ENCODE peak calls at places on chromosomes 11 and 22, in nine cellular contexts. M, F, D, U, B, T, E, L and J are unnamed samples. For H3K4me1, the result is how much of the 10 kb centered on the place peaks cover.

GRCh38 chr11:130215531-130216220 is 56.1 kb downstream of the ST14 start:
- DNase-seq in U (no peak), B (no peak), T (peak), F (no peak), L (no peak), D (no peak), M (no peak), E (peak), J (no peak)

GRCh38 chr11:10181811-10182210 is 112.2 kb downstream of the SBF2 start:
- DNase-seq in T (no peak), B (peak), L (no peak), D (no peak), U (no peak), M (peak), F (no peak), E (no peak), J (no peak)

GRCh38 chr11:69862331-69862761 is 43.1 kb upstream of the FGF3 start:
- DNase-seq in B (no peak), E (no peak), T (no peak), F (no peak), L (peak), D (no peak), M (no peak), U (no peak), J (no peak)

GRCh38 chr22:41001722-41002122 is 50.5 kb downstream of the RBX1 start:
- DNase-seq in M (peak), L (no peak), U (no peak), E (no peak), F (no peak), B (no peak), T (no peak), D (no peak), J (no peak)

GRCh38 chr11:89327885-89328284 is 150.2 kb downstream of the TYR start:
- DNase-seq in U (no peak), D (no peak), E (no peak), F (no peak), L (no peak), T (no peak), B (no peak), M (no peak), J (no peak)

GRCh38 chr11:11946180-11946579 is 62.2 kb downstream of the DKK3 start:
- DNase-seq in D (no peak), B (no peak), F (no peak), L (no peak), U (no peak), M (no peak), E (no peak), T (no peak), J (no peak)

GRCh38 chr22:37565830-37566229 is 5.5 kb downstream of the CDC42EP1 start:
- DNase-seq in E (no peak), M (no peak), U (no peak), T (no peak), B (no peak), L (no peak), F (no peak), D (no peak), J (no peak)

GRCh38 chr11:15114501-15115475 is at the start of gene INSC:
- DNase-seq in D (no peak), B (no peak), U (peak), T (no peak), F (no peak), E (no peak), L (no peak), M (peak), J (no peak)

GRCh38 chr11:75826463-75827220 is 11.6 kb downstream of the UVRAG start:
- DNase-seq in F (no peak), U (no peak), M (peak), T (no peak), B (no peak), E (no peak), L (no peak), D (no peak), J (no peak)

GRCh38 chr11:130737866-130738431 is 178.3 kb downstream of the SNX19 start:
- DNase-seq in E (peak), F (no peak), B (no peak), L (no peak), T (peak), U (no peak), D (no peak), M (peak), J (no peak)

GRCh38 chr22:43013355-43014061 is 1.4 kb downstream of the PACSIN2 start:
- DNase-seq in E (no peak), B (peak), L (no peak), F (peak), U (peak), T (no peak), D (no peak), M (peak), J (no peak)

GRCh38 chr11:27622541-27623300 is 77.5 kb downstream of the BDNF start:
- DNase-seq in E (no peak), L (no peak), T (no peak), F (no peak), B (no peak), D (no peak), M (no peak), U (no peak), J (no peak)

GRCh38 chr11:2995893-2996554 is 3.9 kb upstream of the NAP1L4 start:
- DNase-seq in U (no peak), L (no peak), B (no peak), E (peak), T (no peak), D (no peak), F (no peak), M (no peak), J (no peak)

GRCh38 chr11:75445315-75445953 is 12.4 kb upstream of the KLHL35 start:
- DNase-seq in T (no peak), F (peak), U (peak), B (peak), L (peak), E (peak), M (peak), D (peak), J (peak)

GRCh38 chr11:124846058-124846719 is 19.0 kb upstream of the ROBO3 start:
- DNase-seq in T (no peak), M (no peak), U (peak), B (no peak), F (no peak), E (no peak), D (no peak), L (no peak), J (no peak)

GRCh38 chr11:75986966-75987365 is 172.0 kb downstream of the UVRAG start:
- DNase-seq in L (no peak), F (no peak), B (no peak), U (no peak), E (no peak), D (no peak), M (no peak), T (no peak), J (no peak)

GRCh38 chr22:21726650-21727049 is 8.9 kb downstream of the YPEL1 start:
- DNase-seq in E (no peak), U (peak), M (peak), L (no peak), B (peak), F (no peak), T (no peak), D (no peak), J (peak)

GRCh38 chr11:78651136-78651775 is 76.6 kb upstream of the NARS2 start:
- DNase-seq in L (no peak), E (no peak), B (no peak), D (no peak), F (no peak), M (no peak), T (no peak), U (no peak), J (no peak)

GRCh38 chr11:132231656-132232173 is 861.3 kb downstream of the NTM start:
- DNase-seq in D (no peak), T (no peak), B (no peak), U (no peak), E (no peak), L (no peak), F (no peak), M (no peak), J (no peak)

GRCh38 chr11:1756024-1756561 is 5.7 kb upstream of the IFITM10 start:
- DNase-seq in F (no peak), L (no peak), U (peak), E (no peak), T (no peak), M (no peak), D (no peak), B (no peak), J (no peak)

GRCh38 chr11:121929581-121929980 is 186.4 kb downstream of the BLID start:
- DNase-seq in U (no peak), D (no peak), L (no peak), M (peak), F (no peak), T (no peak), E (peak), B (no peak), J (no peak)

GRCh38 chr11:75565916-75566762 is 4.1 kb downstream of the SERPINH1 start:
- DNase-seq in U (no peak), B (no peak), T (no peak), L (no peak), M (no peak), F (no peak), D (no peak), E (no peak), J (no peak)

GRCh38 chr22:39960791-39961746 is 872 bp downstream of the TMA7B start:
- DNase-seq in L (peak), B (peak), U (no peak), M (peak), D (peak), F (no peak), E (no peak), T (no peak), J (peak)

GRCh38 chr11:829946-830294 is 2.2 kb downstream of the CRACR2B start:
- DNase-seq in M (no peak), E (no peak), D (no peak), B (no peak), F (no peak), L (no peak), T (no peak), U (no peak), J (no peak)

GRCh38 chr11:76164081-76164480 is 42.2 kb downstream of the WNT11 start:
- DNase-seq in U (no peak), T (peak), F (no peak), B (no peak), L (no peak), D (no peak), E (no peak), M (no peak), J (no peak)

GRCh38 chr22:17562906-17563870 is at the start of gene SLC25A18:
- DNase-seq in U (no peak), D (no peak), M (peak), F (no peak), L (no peak), B (no peak), E (peak), T (peak), J (no peak)

GRCh38 chr22:35349704-35350538 is 31.0 kb upstream of the HMOX1 start:
- DNase-seq in L (no peak), D (no peak), M (no peak), T (peak), U (no peak), F (no peak), E (peak), B (no peak), J (no peak)

GRCh38 chr11:75574698-75575265 is 12.7 kb downstream of the SERPINH1 start:
- DNase-seq in E (no peak), L (no peak), T (no peak), U (no peak), B (no peak), D (no peak), F (no peak), M (no peak), J (no peak)

GRCh38 chr11:65446446-65447277 is 24.1 kb downstream of the NEAT1 start:
- DNase-seq in L (no peak), B (no peak), M (no peak), D (no peak), T (peak), U (no peak), F (no peak), E (no peak), J (no peak)

GRCh38 chr11:116509566-116509965 is 263.2 kb downstream of the BUD13 start:
- DNase-seq in E (no peak), F (no peak), T (no peak), B (no peak), D (no peak), M (no peak), U (no peak), L (no peak), J (no peak)

GRCh38 chr11:70019576-70020011 is 58.5 kb upstream of the ANO1 start:
- DNase-seq in E (no peak), U (no peak), M (no peak), L (no peak), B (no peak), F (no peak), T (no peak), D (no peak), J (no peak)

GRCh38 chr11:104148074-104148473 is 15.9 kb downstream of the PDGFD start:
- DNase-seq in U (no peak), F (no peak), E (no peak), M (no peak), B (no peak), D (no peak), T (no peak), L (no peak), J (no peak)

GRCh38 chr11:125926682-125927081 is 19.2 kb upstream of the VSIG10L2 start:
- DNase-seq in U (no peak), B (no peak), M (no peak), D (no peak), F (no peak), L (no peak), E (no peak), T (no peak), J (no peak)

GRCh38 chr22:49852898-49853894 is at the start of gene ZBED4:
- DNase-seq in L (peak), F (peak), D (peak), E (peak), T (peak), M (peak), U (peak), B (peak), J (peak)

GRCh38 chr22:49855491-49855911 is 1.9 kb downstream of the ZBED4 start:
- DNase-seq in F (peak), B (peak), E (no peak), U (no peak), T (no peak), L (no peak), M (peak), D (no peak), J (no peak)

GRCh38 chr22:49856766-49857618 is 3.3 kb downstream of the ZBED4 start:
- DNase-seq in D (no peak), U (peak), E (no peak), M (no peak), B (no peak), T (no peak), L (no peak), F (no peak), J (no peak)

GRCh38 chr22:49856343-49856742 is 2.7 kb downstream of the ZBED4 start:
- DNase-seq in M (no peak), L (no peak), T (peak), U (peak), E (no peak), B (no peak), F (no peak), D (no peak), J (no peak)

DNA sequence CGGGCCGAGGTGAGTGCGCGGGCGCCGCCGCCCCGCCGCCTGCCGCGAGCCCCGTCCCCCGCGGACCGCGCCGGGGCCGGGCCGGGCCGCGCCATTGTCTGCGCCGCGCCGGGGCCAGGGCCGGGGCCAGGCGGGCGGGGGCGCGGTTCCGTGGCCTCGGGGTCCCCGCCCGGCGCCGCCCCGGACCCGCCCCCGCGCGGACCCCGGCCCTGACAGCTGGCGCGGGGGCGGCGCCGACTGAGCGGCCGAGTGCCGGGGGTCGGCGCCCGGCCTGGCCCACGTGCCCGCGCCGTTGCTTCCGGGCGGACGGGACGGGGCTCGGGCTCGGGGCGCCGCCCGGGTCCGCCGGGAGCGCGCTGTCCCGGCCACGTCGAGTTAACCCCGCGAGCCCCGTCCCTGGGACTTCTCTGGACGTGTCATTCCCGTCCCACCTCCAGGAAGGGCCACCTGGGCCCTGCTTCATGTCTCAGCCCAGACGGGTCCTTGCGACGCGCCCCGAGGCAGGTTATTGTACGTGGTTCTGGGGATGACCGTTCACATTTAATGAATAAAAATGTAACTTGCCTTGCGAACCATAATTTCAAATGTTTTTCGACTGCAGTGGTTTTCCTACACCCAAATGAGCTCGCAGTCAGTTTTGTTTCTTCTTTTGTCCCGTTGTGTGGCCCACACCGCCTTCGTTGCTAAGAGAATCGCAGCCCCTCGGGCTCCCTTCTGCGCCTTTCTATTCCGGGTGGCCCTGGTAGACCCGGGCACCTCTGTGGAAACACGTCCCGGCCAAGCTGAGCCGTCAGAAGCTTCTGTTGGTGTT is 542 bp downstream of the ZBED4 start:
- DNase-seq in M (peak), L (no peak), E (peak), T (peak), F (peak), D (no peak), B (peak), U (peak), J (peak)
- H3K4me1 ChIP-seq in M (under half), L (under half), E (under half), T (under half), F (under half), D (under half), B (half or more), U (under half), J (under half)

GRCh38 chr11:83007477-83007876 is 64.2 kb downstream of the RAB30 start:
- DNase-seq in L (no peak), E (no peak), D (no peak), M (no peak), B (no peak), F (no peak), T (no peak), U (no peak), J (no peak)
- H3K4me3 ChIP-seq in L (no peak), E (no peak), D (no peak), M (no peak), B (no peak), F (no peak), T (no peak), U (no peak), J (no peak)

GRCh38 chr11:114345575-114346222 is 49.5 kb downstream of the NNMT start:
- DNase-seq in B (no peak), L (no peak), E (no peak), T (no peak), M (no peak), F (no peak), U (no peak), D (no peak), J (no peak)
- H3K27ac ChIP-seq in B (no peak), L (no peak), E (no peak), T (no peak), M (no peak), F (no peak), U (no peak), D (no peak), J (no peak)

DNA sequence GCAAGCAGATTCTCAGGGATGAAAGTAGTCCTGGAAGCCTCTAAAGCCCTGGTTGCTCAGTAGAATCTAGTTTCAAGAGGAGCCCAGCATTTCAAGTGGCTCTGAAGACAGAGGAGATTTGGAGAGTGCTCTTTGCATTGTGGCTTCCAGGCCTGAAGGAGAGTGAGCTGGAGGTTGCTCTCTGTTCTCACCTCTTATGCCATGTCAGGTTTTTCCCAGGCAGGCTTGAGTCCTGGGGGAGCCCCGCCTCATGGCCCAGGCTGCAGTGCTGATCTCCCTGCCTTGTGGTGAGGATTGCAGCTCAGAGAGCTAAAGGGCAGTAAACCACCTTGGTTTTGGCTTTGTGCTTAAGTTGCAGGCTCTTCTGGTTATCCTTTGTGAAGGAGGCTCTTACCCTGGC is 32.8 kb downstream of the RCOR2 start:
- DNase-seq in B (no peak), E (no peak), F (no peak), T (no peak), U (no peak), D (no peak), M (no peak), L (no peak), J (no peak)
- H3K4me1 ChIP-seq in B (half or more), E (under half), F (under half), T (under half), U (under half), D (under half), M (under half), L (under half), J (half or more)

DNA sequence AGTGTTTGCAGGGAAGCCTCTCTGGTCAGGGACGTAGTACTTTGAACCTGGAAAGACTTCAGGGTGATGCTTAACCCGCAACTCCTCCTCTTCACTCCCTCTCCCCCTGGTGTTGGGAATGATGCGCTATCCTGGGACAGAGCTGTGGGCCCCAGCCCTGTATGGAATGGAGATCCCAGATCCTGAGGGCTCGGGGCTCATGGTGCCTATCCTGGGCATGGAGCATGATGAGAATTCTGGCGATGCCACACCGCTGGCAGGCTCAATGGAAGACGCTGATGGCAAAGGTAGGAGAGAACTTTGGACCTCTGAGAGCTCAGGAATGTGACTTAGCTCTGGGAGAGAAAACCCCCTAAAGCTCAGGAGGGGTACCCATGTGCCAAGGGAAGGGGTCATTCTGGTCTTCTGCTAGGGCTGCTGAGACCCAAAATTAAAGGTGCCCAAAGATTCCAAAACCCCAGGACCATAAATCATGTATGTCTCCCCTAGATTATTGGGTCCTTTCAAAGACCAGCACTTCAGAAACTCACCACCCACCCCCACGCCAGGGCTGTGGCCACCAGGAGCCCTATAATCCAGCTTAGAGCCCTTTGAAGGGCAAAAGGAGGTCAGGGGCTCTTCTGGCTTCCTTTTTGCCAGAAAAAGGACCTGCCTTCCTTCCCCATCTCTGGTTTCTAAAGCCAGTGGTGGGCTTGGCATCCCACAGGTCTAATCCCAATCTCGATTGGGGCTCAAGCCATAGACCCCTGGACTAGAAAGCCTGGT is 52.5 kb downstream of the BTG4 start:
- DNase-seq in M (no peak), T (no peak), L (no peak), B (no peak), E (no peak), D (no peak), U (no peak), F (no peak), J (no peak)
- H3K4me3 ChIP-seq in M (no peak), T (no peak), L (no peak), B (no peak), E (no peak), D (no peak), U (no peak), F (no peak), J (no peak)

DNA sequence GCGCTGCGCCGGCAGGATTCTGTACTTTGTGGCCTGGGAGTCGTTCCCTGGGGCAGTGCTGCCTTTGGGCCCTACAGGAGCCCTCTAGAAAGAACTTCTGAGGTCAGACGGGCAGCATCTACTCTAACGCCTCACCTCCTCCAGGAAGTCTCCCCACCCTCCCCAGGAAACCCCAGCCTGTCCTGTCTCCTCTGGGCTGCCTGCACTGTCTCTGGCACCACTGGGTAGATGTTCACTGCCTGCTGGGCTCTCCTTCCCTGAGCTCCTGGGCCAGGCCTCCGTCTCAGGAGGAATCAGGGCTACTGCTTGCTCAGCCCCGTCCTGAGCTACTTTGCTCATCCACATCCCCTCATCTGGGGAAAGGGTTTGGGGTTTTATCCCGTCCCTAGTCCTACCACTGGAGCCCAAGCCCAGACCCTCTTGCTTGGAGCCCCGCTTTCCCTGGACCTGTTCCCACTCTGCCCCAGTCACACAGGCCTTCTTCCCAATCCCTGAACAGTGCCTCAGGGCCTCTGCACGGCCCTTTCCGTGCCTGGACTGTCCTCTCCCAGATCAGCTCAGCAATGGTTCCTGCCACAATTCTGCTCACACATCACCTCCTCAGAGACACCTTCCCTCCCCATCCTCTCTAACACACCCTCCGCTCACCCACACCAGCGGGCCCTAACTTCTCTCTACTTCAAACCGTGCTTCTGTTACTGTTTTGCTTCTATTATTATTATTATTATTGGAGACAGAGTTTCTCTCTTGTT is 11.3 kb upstream of the TREH start:
- DNase-seq in F (no peak), U (no peak), L (no peak), E (no peak), D (no peak), B (peak), T (no peak), M (no peak), J (no peak)
- H3K27ac ChIP-seq in F (no peak), U (peak), L (no peak), E (no peak), D (no peak), B (no peak), T (peak), M (no peak), J (no peak)